ENCODE peak calls at places on chromosomes 4 and X, in six cellular contexts. One of them, this sample, is unnamed.

GRCh38 chrX:107146670-107147069 is 28.0 kb upstream of the RBM41 start:
- DNase-seq in lower lobe of right lung: no peak
- DNase-seq in activated naive CD8-positive, alpha-beta T cell treated with anti-CD3 and anti-CD28 coated beads, Interleukin-2, amount 50 U/mL, for 16 hours: no peak
- DNase-seq in T-cell: no peak
- DNase-seq in AG10803: no peak
- DNase-seq in NCI-H774: no peak
- DNase-seq in this sample: no peak

GRCh38 chr4:15374697-15375096 is 53.1 kb upstream of the C1QTNF7 start:
- DNase-seq in AG10803: no peak
- DNase-seq in activated naive CD8-positive, alpha-beta T cell treated with anti-CD3 and anti-CD28 coated beads, Interleukin-2, amount 50 U/mL, for 16 hours: no peak
- DNase-seq in lower lobe of right lung: no peak
- DNase-seq in T-cell: no peak
- DNase-seq in NCI-H774: no peak
- DNase-seq in this sample: no peak

GRCh38 chr4:112213850-112214249 is 17.7 kb upstream of the AP1AR start:
- DNase-seq in AG10803: peak
- DNase-seq in lower lobe of right lung: no peak
- DNase-seq in NCI-H774: no peak
- DNase-seq in T-cell: no peak
- DNase-seq in activated naive CD8-positive, alpha-beta T cell treated with anti-CD3 and anti-CD28 coated beads, Interleukin-2, amount 50 U/mL, for 16 hours: no peak
- DNase-seq in this sample: no peak

GRCh38 chr4:6892190-6892908 is 17.3 kb upstream of the TBC1D14 start:
- DNase-seq in AG10803: peak
- DNase-seq in lower lobe of right lung: peak
- DNase-seq in activated naive CD8-positive, alpha-beta T cell treated with anti-CD3 and anti-CD28 coated beads, Interleukin-2, amount 50 U/mL, for 16 hours: no peak
- DNase-seq in NCI-H774: no peak
- DNase-seq in T-cell: peak
- DNase-seq in this sample: no peak

GRCh38 chr4:94491322-94491721 is 39.6 kb downstream of the PDLIM5 start:
- DNase-seq in AG10803: peak
- DNase-seq in T-cell: no peak
- DNase-seq in lower lobe of right lung: no peak
- DNase-seq in activated naive CD8-positive, alpha-beta T cell treated with anti-CD3 and anti-CD28 coated beads, Interleukin-2, amount 50 U/mL, for 16 hours: no peak
- DNase-seq in NCI-H774: no peak
- DNase-seq in this sample: no peak

GRCh38 chrX:42755820-42756219 is 22.1 kb downstream of the PPP1R2C start:
- DNase-seq in T-cell: no peak
- DNase-seq in NCI-H774: no peak
- DNase-seq in lower lobe of right lung: peak
- DNase-seq in activated naive CD8-positive, alpha-beta T cell treated with anti-CD3 and anti-CD28 coated beads, Interleukin-2, amount 50 U/mL, for 16 hours: no peak
- DNase-seq in AG10803: peak
- DNase-seq in this sample: no peak

GRCh38 chr4:103773691-103774231 is 54.0 kb upstream of the TACR3 start:
- DNase-seq in activated naive CD8-positive, alpha-beta T cell treated with anti-CD3 and anti-CD28 coated beads, Interleukin-2, amount 50 U/mL, for 16 hours: no peak
- DNase-seq in T-cell: no peak
- DNase-seq in lower lobe of right lung: no peak
- DNase-seq in AG10803: no peak
- DNase-seq in NCI-H774: no peak
- DNase-seq in this sample: no peak

GRCh38 chr4:185541251-185541671 is 6.0 kb upstream of the PDLIM3 start:
- DNase-seq in NCI-H774: no peak
- DNase-seq in T-cell: no peak
- DNase-seq in lower lobe of right lung: no peak
- DNase-seq in AG10803: no peak
- DNase-seq in activated naive CD8-positive, alpha-beta T cell treated with anti-CD3 and anti-CD28 coated beads, Interleukin-2, amount 50 U/mL, for 16 hours: no peak
- DNase-seq in this sample: peak

GRCh38 chr4:136012250-136012649 is 1520.0 kb downstream of the PCDH18 start:
- DNase-seq in AG10803: no peak
- DNase-seq in T-cell: no peak
- DNase-seq in lower lobe of right lung: no peak
- DNase-seq in activated naive CD8-positive, alpha-beta T cell treated with anti-CD3 and anti-CD28 coated beads, Interleukin-2, amount 50 U/mL, for 16 hours: no peak
- DNase-seq in NCI-H774: no peak
- DNase-seq in this sample: no peak

GRCh38 chrX:120334137-120334536 is 22.9 kb upstream of the TMEM255A start:
- DNase-seq in AG10803: no peak
- DNase-seq in NCI-H774: no peak
- DNase-seq in lower lobe of right lung: no peak
- DNase-seq in activated naive CD8-positive, alpha-beta T cell treated with anti-CD3 and anti-CD28 coated beads, Interleukin-2, amount 50 U/mL, for 16 hours: no peak
- DNase-seq in T-cell: no peak
- DNase-seq in this sample: no peak

GRCh38 chr4:73470728-73471127 is 10.8 kb upstream of the AFM start:
- DNase-seq in activated naive CD8-positive, alpha-beta T cell treated with anti-CD3 and anti-CD28 coated beads, Interleukin-2, amount 50 U/mL, for 16 hours: no peak
- DNase-seq in AG10803: no peak
- DNase-seq in lower lobe of right lung: no peak
- DNase-seq in T-cell: no peak
- DNase-seq in NCI-H774: no peak
- DNase-seq in this sample: no peak